ENCODE peak calls at places on chromosomes 4 and X, in nine cellular contexts. N is tibial artery; E is psoas muscle; S is PC-3; A is effector memory CD4-positive, alpha-beta T cell; I is endothelial cell of umbilical vein; O is ovary; R is esophagus muscularis mucosa; Z is CD4-positive, alpha-beta memory T cell. H is an unnamed sample.

GRCh38 chrX:3044196-3044595 is 2.9 kb downstream of the ARSF start:
- DNase-seq in N (no peak), E (no peak), S (no peak), A (no peak), I (no peak), O (no peak), R (no peak), Z (no peak), H (no peak)

GRCh38 chrX:51459125-51459524 is 37.3 kb downstream of the NUDT11 start:
- DNase-seq in N (no peak), E (no peak), S (peak; percentile 57), A (no peak), I (peak; percentile 1), O (no peak), R (no peak), Z (peak; percentile 25), H (peak; percentile 44)

GRCh38 chrX:41002021-41002420 is 83.2 kb upstream of the USP9X start:
- DNase-seq in N (no peak), E (no peak), S (no peak), A (no peak), I (no peak), O (no peak), R (no peak), Z (no peak), H (no peak)

GRCh38 chr4:80322716-80323115 is 12.8 kb upstream of the CFAP299 start:
- DNase-seq in N (no peak), E (no peak), S (peak; percentile 68), A (no peak), I (peak; percentile 24), O (no peak), R (no peak), Z (no peak), H (no peak)

GRCh38 chrX:69618803-69619202 is 2.9 kb downstream of the EDA start:
- DNase-seq in N (peak; percentile 19), E (no peak), S (peak; percentile 39), A (no peak), I (peak; percentile 4), O (no peak), R (no peak), Z (peak; percentile 27), H (peak; percentile 14)

GRCh38 chr4:112075129-112075753 is 70.0 kb upstream of the FAM241A start:
- DNase-seq in N (no peak), E (no peak), S (peak; percentile 81), A (no peak), I (peak; percentile 78), O (no peak), R (no peak), Z (peak; percentile 30), H (peak; percentile 71)

GRCh38 chrX:45771560-45772340 is 571.1 kb upstream of the DIPK2B start:
- DNase-seq in N (peak; percentile 28), E (no peak), S (peak; percentile 64), A (peak; percentile 34), I (peak; percentile 80), O (no peak), R (no peak), Z (peak; percentile 74), H (no peak)

GRCh38 chr4:80307774-80308465 is 27.6 kb upstream of the CFAP299 start:
- DNase-seq in N (no peak), E (no peak), S (peak; percentile 59), A (no peak), I (no peak), O (no peak), R (no peak), Z (no peak), H (peak; percentile 82)

GRCh38 chrX:23127586-23127985 is 127.8 kb downstream of the DDX53 start:
- DNase-seq in N (no peak), E (no peak), S (no peak), A (no peak), I (no peak), O (no peak), R (no peak), Z (no peak), H (peak; percentile 5)

GRCh38 chr4:11724731-11725130 is 296.0 kb upstream of the HS3ST1 start:
- DNase-seq in N (no peak), E (no peak), S (peak; percentile 82), A (no peak), I (peak; percentile 49), O (no peak), R (no peak), Z (no peak), H (no peak)

GRCh38 chrX:49838374-49838773 is 9.3 kb downstream of the PAGE4 start:
- DNase-seq in N (no peak), E (no peak), S (peak; percentile 35), A (no peak), I (peak; percentile 12), O (no peak), R (no peak), Z (no peak), H (peak; percentile 37)

GRCh38 chr4:8163026-8163425 is 4.4 kb upstream of the ABLIM2 start:
- DNase-seq in N (no peak), E (peak; percentile 56), S (no peak), A (no peak), I (no peak), O (no peak), R (no peak), Z (no peak), H (no peak)
- H3K27ac ChIP-seq in N (no peak overlapping the region), E (peak overlapping the region; percentile 97), S (no peak overlapping the region), A (no peak overlapping the region), I (no peak overlapping the region), O (no peak overlapping the region), R (no peak overlapping the region), Z (no peak overlapping the region), H (no peak overlapping the region)

DNA sequence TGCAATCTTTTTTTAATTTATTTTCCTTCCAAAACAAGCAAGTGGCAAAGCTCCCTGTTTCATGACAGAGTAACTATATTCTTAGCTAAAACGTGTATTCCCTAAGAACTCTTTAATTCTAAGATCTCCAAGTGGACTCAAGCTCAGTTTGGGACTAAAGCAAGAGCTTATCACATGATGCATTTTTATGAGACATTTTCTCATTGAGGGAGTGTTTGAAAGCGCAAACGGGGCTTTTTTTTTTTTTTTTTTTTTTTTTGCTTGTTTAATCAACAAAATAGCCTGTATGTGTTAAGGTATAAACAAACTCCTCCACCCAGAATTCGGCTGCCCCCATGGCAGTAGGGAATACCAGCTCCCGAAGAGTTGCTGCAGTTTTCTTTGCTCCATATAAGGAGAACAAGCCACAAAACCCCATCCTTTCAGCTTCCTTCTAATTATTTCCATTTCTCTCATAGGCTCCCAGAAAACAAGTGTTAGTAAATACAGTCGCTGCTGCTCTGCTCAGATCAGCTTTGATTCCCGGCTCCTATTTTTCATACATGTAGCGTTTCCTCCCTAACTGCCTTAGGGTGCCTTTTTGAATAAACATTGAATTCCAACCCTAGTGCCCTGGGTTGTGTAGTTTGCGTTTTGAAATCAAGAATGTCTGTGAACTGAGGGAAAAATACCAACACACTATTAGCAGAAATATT is 669 bp upstream of the PPARGC1A start:
- DNase-seq in N (no peak), E (no peak), S (no peak), A (no peak), I (no peak), O (no peak), R (no peak), Z (no peak), H (no peak)
- H3K4me3 ChIP-seq in N (peak overlapping the region; percentile 56), E (peak overlapping the region; percentile 76), S (no peak overlapping the region), A (no peak overlapping the region), I (no peak overlapping the region), O (peak overlapping the region; percentile 36), R (peak overlapping the region; percentile 60), Z (no peak overlapping the region), H (no peak overlapping the region)

GRCh38 chr4:87044511-87045369 is 109.9 kb downstream of the AFF1 start:
- DNase-seq in N (no peak), E (no peak), S (no peak), A (no peak), I (peak; percentile 83), O (no peak), R (peak; percentile 84), Z (no peak), H (peak; percentile 74)

GRCh38 chr4:87046111-87046510 is 111.3 kb downstream of the AFF1 start:
- DNase-seq in N (no peak), E (no peak), S (no peak), A (no peak), I (peak; percentile 92), O (no peak), R (no peak), Z (no peak), H (no peak)

GRCh38 chr4:87042986-87043820 is 108.4 kb downstream of the AFF1 start:
- DNase-seq in N (no peak), E (no peak), S (no peak), A (no peak), I (no peak), O (no peak), R (peak; percentile 83), Z (no peak), H (peak; percentile 59)

GRCh38 chr4:87047281-87047798 is 112.5 kb downstream of the AFF1 start:
- DNase-seq in N (no peak), E (no peak), S (no peak), A (no peak), I (no peak), O (no peak), R (peak; percentile 17), Z (no peak), H (peak; percentile 63)

DNA sequence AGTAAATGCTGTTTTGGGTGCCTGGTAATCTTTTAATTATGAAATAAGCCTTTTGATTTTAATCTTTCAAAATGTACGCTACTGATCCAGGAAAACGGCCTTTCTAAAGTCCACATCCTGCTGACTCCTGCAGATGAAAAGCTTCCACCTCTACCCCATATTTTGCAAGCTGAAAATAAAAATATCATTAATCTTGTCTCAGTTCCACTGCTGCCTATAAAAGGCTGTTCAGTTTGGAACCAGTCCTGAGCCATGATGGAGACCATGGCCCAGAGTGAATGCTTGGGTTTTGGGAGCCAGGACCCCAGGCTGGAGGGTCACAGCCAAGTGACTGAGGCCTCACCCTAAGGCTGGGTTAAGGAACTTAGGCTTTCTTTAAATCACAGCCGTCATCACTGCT is 110.8 kb downstream of the AFF1 start:
- DNase-seq in N (no peak), E (no peak), S (no peak), A (no peak), I (no peak), O (no peak), R (peak; percentile 70), Z (no peak), H (no peak)
- H3K27ac ChIP-seq in N (peak overlapping the region; percentile 77), E (peak overlapping the region; percentile 91), S (no peak overlapping the region), A (no peak overlapping the region), I (peak overlapping the region; percentile 66), O (peak overlapping the region; percentile 62), R (peak overlapping the region; percentile 87), Z (no peak overlapping the region), H (no peak overlapping the region)

DNA sequence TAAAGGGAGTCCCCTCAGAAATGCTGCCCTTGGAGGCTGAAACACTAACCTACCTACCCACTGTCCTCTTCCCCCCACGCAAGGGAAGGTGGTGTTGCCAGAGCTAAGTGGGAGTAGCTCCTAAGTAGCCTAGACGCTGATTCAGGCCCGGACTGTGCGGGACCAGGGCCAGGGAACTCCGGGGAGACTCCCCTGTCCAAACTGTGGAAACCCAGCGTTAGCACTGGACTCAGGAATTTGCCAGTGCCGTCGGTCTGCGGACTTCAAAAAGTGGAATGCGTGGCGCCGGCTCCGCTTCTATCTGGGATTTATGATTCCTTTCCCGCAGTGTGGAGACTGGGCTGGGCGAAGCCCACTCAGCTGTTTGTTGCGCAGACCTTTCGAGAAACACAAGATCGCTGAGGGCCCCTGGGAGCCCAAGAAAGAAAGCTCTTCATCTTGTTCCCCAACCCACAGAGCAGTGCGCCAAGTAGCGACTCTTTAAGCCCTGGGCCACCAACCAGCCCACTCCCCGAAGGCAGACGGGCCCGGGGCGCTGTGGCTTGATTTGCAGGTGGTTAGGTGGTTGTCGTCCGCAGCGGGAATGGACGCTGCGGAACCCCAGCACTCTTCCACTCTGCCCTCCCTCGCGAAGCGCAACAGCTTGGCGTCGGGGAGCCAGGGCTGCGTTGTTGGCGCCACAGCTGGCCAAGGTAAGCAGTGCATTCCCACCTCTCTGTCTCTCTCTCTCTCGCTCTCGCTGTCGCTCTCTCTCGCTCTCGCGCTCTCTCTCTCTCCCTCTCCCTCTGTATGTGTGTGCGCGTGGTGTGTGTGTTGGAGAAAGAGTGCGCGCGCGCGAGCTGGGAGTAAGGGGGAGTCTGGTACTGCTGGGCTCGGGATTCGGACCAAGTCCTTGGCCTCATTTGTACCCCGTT is 2.0 kb downstream of the TMEM255A start:
- DNase-seq in N (peak; percentile 24), E (peak; percentile 52), S (peak; percentile 77), A (peak; percentile 67), I (peak; percentile 29), O (peak; percentile 83), R (peak; percentile 91), Z (peak; percentile 79), H (peak; percentile 94)
- H3K4me3 ChIP-seq in N (peak overlapping the region; percentile 10), E (peak overlapping the region; percentile 61), S (peak overlapping the region; percentile 71), A (peak overlapping the region; percentile 44), I (no peak overlapping the region), O (peak overlapping the region; percentile 44), R (peak overlapping the region; percentile 36), Z (peak overlapping the region; percentile 42), H (peak overlapping the region; percentile 42)